ENCODE peak calls at places on chromosomes 12 and 14, in eight cellular contexts. One of them, this sample, is unnamed. For H3K4me1, the result is how much of the 10 kb centered on the place peaks cover.

GRCh38 chr14:56195727-56196126 is 77.5 kb downstream of the PELI2 start:
- DNase-seq in endothelial cell of umbilical vein: peak
- DNase-seq in K562: no peak
- DNase-seq in GM23338: no peak
- DNase-seq in transverse colon: peak
- DNase-seq in breast epithelium: no peak
- DNase-seq in esophagus muscularis mucosa: no peak
- DNase-seq in HepG2: no peak
- DNase-seq in this sample: no peak

GRCh38 chr14:37056473-37056872 is 115.9 kb downstream of the SLC25A21 start:
- DNase-seq in endothelial cell of umbilical vein: peak
- DNase-seq in K562: no peak
- DNase-seq in GM23338: peak
- DNase-seq in transverse colon: no peak
- DNase-seq in breast epithelium: no peak
- DNase-seq in esophagus muscularis mucosa: no peak
- DNase-seq in HepG2: no peak
- DNase-seq in this sample: no peak

GRCh38 chr12:25553083-25553482 is at the start of gene LMNTD1:
- DNase-seq in endothelial cell of umbilical vein: no peak
- DNase-seq in K562: no peak
- DNase-seq in GM23338: no peak
- DNase-seq in transverse colon: no peak
- DNase-seq in breast epithelium: no peak
- DNase-seq in esophagus muscularis mucosa: no peak
- DNase-seq in HepG2: no peak
- DNase-seq in this sample: no peak

GRCh38 chr12:9095322-9095721 is 20.4 kb downstream of the A2M start:
- DNase-seq in endothelial cell of umbilical vein: no peak
- DNase-seq in K562: no peak
- DNase-seq in GM23338: no peak
- DNase-seq in transverse colon: no peak
- DNase-seq in breast epithelium: no peak
- DNase-seq in esophagus muscularis mucosa: no peak
- DNase-seq in HepG2: no peak
- DNase-seq in this sample: no peak

GRCh38 chr12:92502417-92503028 is 200.3 kb upstream of the PLEKHG7 start:
- DNase-seq in endothelial cell of umbilical vein: no peak
- DNase-seq in K562: no peak
- DNase-seq in GM23338: no peak
- DNase-seq in transverse colon: no peak
- DNase-seq in breast epithelium: no peak
- DNase-seq in esophagus muscularis mucosa: no peak
- DNase-seq in HepG2: peak
- DNase-seq in this sample: no peak

GRCh38 chr12:55736076-55736475 is 6.8 kb upstream of the GDF11 start:
- DNase-seq in endothelial cell of umbilical vein: no peak
- DNase-seq in K562: no peak
- DNase-seq in GM23338: no peak
- DNase-seq in transverse colon: no peak
- DNase-seq in breast epithelium: no peak
- DNase-seq in esophagus muscularis mucosa: no peak
- DNase-seq in HepG2: no peak
- DNase-seq in this sample: no peak

GRCh38 chr12:91967590-91967989 is 178.1 kb downstream of the BTG1 start:
- DNase-seq in endothelial cell of umbilical vein: no peak
- DNase-seq in K562: no peak
- DNase-seq in GM23338: no peak
- DNase-seq in transverse colon: no peak
- DNase-seq in breast epithelium: no peak
- DNase-seq in esophagus muscularis mucosa: no peak
- DNase-seq in HepG2: no peak
- DNase-seq in this sample: no peak

GRCh38 chr14:58488550-58488949 is 61.0 kb downstream of the KIAA0586 start:
- DNase-seq in endothelial cell of umbilical vein: peak
- DNase-seq in K562: no peak
- DNase-seq in GM23338: peak
- DNase-seq in transverse colon: no peak
- DNase-seq in breast epithelium: no peak
- DNase-seq in esophagus muscularis mucosa: no peak
- DNase-seq in HepG2: no peak
- DNase-seq in this sample: no peak

GRCh38 chr14:22084393-22085281 is 411.0 kb upstream of the OR4E1 start:
- DNase-seq in endothelial cell of umbilical vein: peak
- DNase-seq in K562: peak
- DNase-seq in GM23338: peak
- DNase-seq in transverse colon: no peak
- DNase-seq in breast epithelium: no peak
- DNase-seq in esophagus muscularis mucosa: no peak
- DNase-seq in HepG2: peak
- DNase-seq in this sample: no peak

GRCh38 chr12:32334384-32334783 is 65.0 kb upstream of the FGD4 start:
- DNase-seq in endothelial cell of umbilical vein: no peak
- DNase-seq in K562: no peak
- DNase-seq in GM23338: no peak
- DNase-seq in transverse colon: no peak
- DNase-seq in breast epithelium: no peak
- DNase-seq in esophagus muscularis mucosa: no peak
- DNase-seq in HepG2: no peak
- DNase-seq in this sample: no peak

GRCh38 chr12:46470039-46470627 is 97.6 kb upstream of the SLC38A2 start:
- DNase-seq in endothelial cell of umbilical vein: no peak
- DNase-seq in K562: no peak
- DNase-seq in GM23338: no peak
- DNase-seq in transverse colon: no peak
- DNase-seq in breast epithelium: no peak
- DNase-seq in esophagus muscularis mucosa: no peak
- DNase-seq in HepG2: no peak
- DNase-seq in this sample: no peak
- TF ChIP-seq POLR2AphosphoS5 in endothelial cell of umbilical vein: no peak
- TF ChIP-seq POLR2AphosphoS5 in K562: no peak
- TF ChIP-seq POLR2AphosphoS5 in GM23338: no peak
- TF ChIP-seq POLR2AphosphoS5 in transverse colon: no peak
- TF ChIP-seq POLR2AphosphoS5 in breast epithelium: no peak
- TF ChIP-seq POLR2AphosphoS5 in esophagus muscularis mucosa: no peak
- TF ChIP-seq POLR2AphosphoS5 in HepG2: no peak
- TF ChIP-seq POLR2AphosphoS5 in this sample: no peak

DNA sequence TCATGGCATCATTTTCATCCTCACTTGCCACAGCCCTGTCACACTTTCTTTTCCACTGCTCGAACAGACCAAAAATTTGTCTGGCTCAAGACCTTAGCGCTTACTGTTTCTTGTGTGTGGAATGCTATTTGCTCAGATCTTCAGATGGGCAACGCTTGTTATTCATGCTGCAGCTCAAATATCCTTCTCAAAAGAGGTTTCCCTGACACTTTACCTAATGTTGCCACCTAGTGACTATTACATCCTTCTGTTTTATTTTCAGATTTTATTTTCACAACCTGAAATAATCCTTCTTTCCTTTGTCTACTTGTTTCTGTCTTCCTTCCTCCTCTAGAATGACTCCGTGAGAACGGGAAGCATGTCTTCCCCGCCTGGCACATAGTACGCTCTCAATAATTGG is 5.6 kb downstream of the FBXO33 start:
- DNase-seq in endothelial cell of umbilical vein: peak
- DNase-seq in K562: no peak
- DNase-seq in GM23338: peak
- DNase-seq in transverse colon: no peak
- DNase-seq in breast epithelium: no peak
- DNase-seq in esophagus muscularis mucosa: no peak
- DNase-seq in HepG2: peak
- DNase-seq in this sample: peak
- H3K4me1 ChIP-seq in endothelial cell of umbilical vein: under half
- H3K4me1 ChIP-seq in K562: under half
- H3K4me1 ChIP-seq in GM23338: under half
- H3K4me1 ChIP-seq in transverse colon: under half
- H3K4me1 ChIP-seq in breast epithelium: under half
- H3K4me1 ChIP-seq in esophagus muscularis mucosa: half or more
- H3K4me1 ChIP-seq in HepG2: under half
- H3K4me1 ChIP-seq in this sample: under half

GRCh38 chr12:57215668-57216013 is 953 bp upstream of the NXPH4 start:
- DNase-seq in endothelial cell of umbilical vein: no peak
- DNase-seq in K562: no peak
- DNase-seq in GM23338: no peak
- DNase-seq in transverse colon: no peak
- DNase-seq in breast epithelium: no peak
- DNase-seq in esophagus muscularis mucosa: no peak
- DNase-seq in HepG2: no peak
- DNase-seq in this sample: no peak
- H3K4me3 ChIP-seq in endothelial cell of umbilical vein: no peak
- H3K4me3 ChIP-seq in K562: no peak
- H3K4me3 ChIP-seq in GM23338: peak
- H3K4me3 ChIP-seq in transverse colon: no peak
- H3K4me3 ChIP-seq in breast epithelium: peak
- H3K4me3 ChIP-seq in esophagus muscularis mucosa: no peak
- H3K4me3 ChIP-seq in HepG2: peak
- H3K4me3 ChIP-seq in this sample: no peak

DNA sequence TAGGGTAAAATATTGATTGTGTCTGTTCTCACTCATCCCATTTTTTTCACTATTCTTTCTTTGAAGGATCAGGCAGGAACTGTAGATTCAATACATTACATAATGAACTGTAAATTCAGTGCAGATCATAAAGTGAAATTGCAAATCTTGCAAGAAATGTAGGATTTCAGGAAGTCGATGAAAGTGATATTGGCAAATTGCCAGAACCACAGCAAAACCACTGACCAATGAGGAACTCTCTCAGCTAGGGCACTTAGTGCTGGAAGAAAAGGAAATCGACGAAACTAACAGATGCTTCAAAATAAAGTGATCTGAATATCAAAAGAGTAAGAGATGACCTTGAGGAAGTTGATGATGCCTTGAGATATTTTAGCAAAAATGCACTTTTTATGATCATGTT is 157.6 kb downstream of the AACS start:
- DNase-seq in endothelial cell of umbilical vein: no peak
- DNase-seq in K562: peak
- DNase-seq in GM23338: no peak
- DNase-seq in transverse colon: no peak
- DNase-seq in breast epithelium: no peak
- DNase-seq in esophagus muscularis mucosa: no peak
- DNase-seq in HepG2: no peak
- DNase-seq in this sample: no peak
- TF ChIP-seq POLR2AphosphoS5 in endothelial cell of umbilical vein: no peak
- TF ChIP-seq POLR2AphosphoS5 in K562: no peak
- TF ChIP-seq POLR2AphosphoS5 in GM23338: no peak
- TF ChIP-seq POLR2AphosphoS5 in transverse colon: no peak
- TF ChIP-seq POLR2AphosphoS5 in breast epithelium: no peak
- TF ChIP-seq POLR2AphosphoS5 in esophagus muscularis mucosa: no peak
- TF ChIP-seq POLR2AphosphoS5 in HepG2: no peak
- TF ChIP-seq POLR2AphosphoS5 in this sample: no peak

GRCh38 chr14:103725739-103726395 is 10.3 kb downstream of the ZFYVE21 start:
- DNase-seq in endothelial cell of umbilical vein: no peak
- DNase-seq in K562: no peak
- DNase-seq in GM23338: no peak
- DNase-seq in transverse colon: no peak
- DNase-seq in breast epithelium: no peak
- DNase-seq in esophagus muscularis mucosa: no peak
- DNase-seq in HepG2: no peak
- DNase-seq in this sample: no peak

GRCh38 chr14:103728721-103729120 is 13.1 kb downstream of the ZFYVE21 start:
- DNase-seq in endothelial cell of umbilical vein: no peak
- DNase-seq in K562: no peak
- DNase-seq in GM23338: no peak
- DNase-seq in transverse colon: no peak
- DNase-seq in breast epithelium: peak
- DNase-seq in esophagus muscularis mucosa: no peak
- DNase-seq in HepG2: no peak
- DNase-seq in this sample: no peak

GRCh38 chr14:103728141-103728540 is 12.5 kb downstream of the ZFYVE21 start:
- DNase-seq in endothelial cell of umbilical vein: no peak
- DNase-seq in K562: no peak
- DNase-seq in GM23338: no peak
- DNase-seq in transverse colon: no peak
- DNase-seq in breast epithelium: no peak
- DNase-seq in esophagus muscularis mucosa: no peak
- DNase-seq in HepG2: no peak
- DNase-seq in this sample: no peak

GRCh38 chr14:103726474-103726873 is 10.9 kb downstream of the ZFYVE21 start:
- DNase-seq in endothelial cell of umbilical vein: no peak
- DNase-seq in K562: no peak
- DNase-seq in GM23338: no peak
- DNase-seq in transverse colon: no peak
- DNase-seq in breast epithelium: no peak
- DNase-seq in esophagus muscularis mucosa: no peak
- DNase-seq in HepG2: no peak
- DNase-seq in this sample: no peak

GRCh38 chr14:103727313-103728000 is 11.8 kb downstream of the ZFYVE21 start:
- DNase-seq in endothelial cell of umbilical vein: no peak
- DNase-seq in K562: no peak
- DNase-seq in GM23338: peak
- DNase-seq in transverse colon: peak
- DNase-seq in breast epithelium: no peak
- DNase-seq in esophagus muscularis mucosa: no peak
- DNase-seq in HepG2: no peak
- DNase-seq in this sample: no peak
- H3K4me1 ChIP-seq in endothelial cell of umbilical vein: under half
- H3K4me1 ChIP-seq in K562: half or more
- H3K4me1 ChIP-seq in GM23338: under half
- H3K4me1 ChIP-seq in transverse colon: under half
- H3K4me1 ChIP-seq in breast epithelium: under half
- H3K4me1 ChIP-seq in esophagus muscularis mucosa: half or more
- H3K4me1 ChIP-seq in HepG2: under half
- H3K4me1 ChIP-seq in this sample: under half

GRCh38 chr14:89906000-89906399 is 48.5 kb downstream of the EFCAB11 start:
- DNase-seq in endothelial cell of umbilical vein: no peak
- DNase-seq in K562: no peak
- DNase-seq in GM23338: no peak
- DNase-seq in transverse colon: no peak
- DNase-seq in breast epithelium: no peak
- DNase-seq in esophagus muscularis mucosa: no peak
- DNase-seq in HepG2: no peak
- DNase-seq in this sample: no peak

GRCh38 chr14:89899917-89900680 is 54.4 kb downstream of the EFCAB11 start:
- DNase-seq in endothelial cell of umbilical vein: peak
- DNase-seq in K562: no peak
- DNase-seq in GM23338: peak
- DNase-seq in transverse colon: no peak
- DNase-seq in breast epithelium: no peak
- DNase-seq in esophagus muscularis mucosa: no peak
- DNase-seq in HepG2: peak
- DNase-seq in this sample: no peak

GRCh38 chr14:89903340-89903965 is 51.1 kb downstream of the EFCAB11 start:
- DNase-seq in endothelial cell of umbilical vein: no peak
- DNase-seq in K562: no peak
- DNase-seq in GM23338: no peak
- DNase-seq in transverse colon: no peak
- DNase-seq in breast epithelium: no peak
- DNase-seq in esophagus muscularis mucosa: no peak
- DNase-seq in HepG2: no peak
- DNase-seq in this sample: no peak

GRCh38 chr14:89900822-89901221 is 53.7 kb downstream of the EFCAB11 start:
- DNase-seq in endothelial cell of umbilical vein: peak
- DNase-seq in K562: no peak
- DNase-seq in GM23338: no peak
- DNase-seq in transverse colon: no peak
- DNase-seq in breast epithelium: no peak
- DNase-seq in esophagus muscularis mucosa: no peak
- DNase-seq in HepG2: no peak
- DNase-seq in this sample: no peak

GRCh38 chr14:89902876-89903275 is 51.7 kb downstream of the EFCAB11 start:
- DNase-seq in endothelial cell of umbilical vein: peak
- DNase-seq in K562: no peak
- DNase-seq in GM23338: no peak
- DNase-seq in transverse colon: no peak
- DNase-seq in breast epithelium: no peak
- DNase-seq in esophagus muscularis mucosa: no peak
- DNase-seq in HepG2: no peak
- DNase-seq in this sample: no peak
- H3K4me3 ChIP-seq in endothelial cell of umbilical vein: no peak
- H3K4me3 ChIP-seq in K562: no peak
- H3K4me3 ChIP-seq in GM23338: no peak
- H3K4me3 ChIP-seq in transverse colon: no peak
- H3K4me3 ChIP-seq in breast epithelium: no peak
- H3K4me3 ChIP-seq in esophagus muscularis mucosa: no peak
- H3K4me3 ChIP-seq in HepG2: no peak
- H3K4me3 ChIP-seq in this sample: no peak

This sample was measured in Panc1.